ENCODE peak calls at places on chromosome 12, in five cellular contexts. C is lower leg skin, E is astrocyte of the cerebellum, O is pancreas, K is progenitor cell of endocrine pancreas. V is an unnamed sample.

GRCh38 chr12:12445882-12446181 is 89.0 kb downstream of the BORCS5 start:
- DNase-seq in C (no peak), E (no peak), O (no peak), K (no peak), V (no peak)

GRCh38 chr12:96487214-96487613 is 2.2 kb upstream of the CFAP54 start:
- DNase-seq in C (no peak), E (no peak), O (no peak), K (no peak), V (no peak)

GRCh38 chr12:106195638-106196037 is 52.2 kb downstream of the CKAP4 start:
- DNase-seq in C (peak; percentile 74), E (peak; percentile 48), O (peak; percentile 47), K (no peak), V (no peak)

GRCh38 chr12:113241191-113242017 is 20.1 kb downstream of the TPCN1 start:
- DNase-seq in C (no peak), E (no peak), O (peak; percentile 71), K (no peak), V (no peak)

GRCh38 chr12:56631790-56632700 is 1.9 kb upstream of the BAZ2A start:
- DNase-seq in C (peak; percentile 68), E (no peak), O (peak; percentile 68), K (peak; percentile 25), V (peak; percentile 52)

GRCh38 chr12:94571556-94571955 is 78.8 kb downstream of the TMCC3 start:
- DNase-seq in C (no peak), E (peak; percentile 50), O (no peak), K (no peak), V (no peak)

GRCh38 chr12:1565172-1565571 is 29.2 kb downstream of the FBXL14 start:
- DNase-seq in C (no peak), E (no peak), O (no peak), K (no peak), V (no peak)

GRCh38 chr12:27525373-27525772 is 1.4 kb downstream of the PPFIBP1 start:
- DNase-seq in C (no peak), E (no peak), O (no peak), K (no peak), V (no peak)

GRCh38 chr12:105622220-105622619 is 291.7 kb downstream of the C12orf75 start:
- DNase-seq in C (no peak), E (no peak), O (no peak), K (no peak), V (no peak)

GRCh38 chr12:104413330-104413729 is 43.4 kb upstream of the CHST11 start:
- DNase-seq in C (no peak), E (no peak), O (no peak), K (no peak), V (no peak)

GRCh38 chr12:32522322-32523221 is 123.2 kb downstream of the FGD4 start:
- DNase-seq in C (no peak), E (no peak), O (no peak), K (no peak), V (no peak)

GRCh38 chr12:106582661-106583577 is at the start of gene RFX4:
- DNase-seq in C (no peak), E (no peak), O (no peak), K (no peak), V (no peak)

DNA sequence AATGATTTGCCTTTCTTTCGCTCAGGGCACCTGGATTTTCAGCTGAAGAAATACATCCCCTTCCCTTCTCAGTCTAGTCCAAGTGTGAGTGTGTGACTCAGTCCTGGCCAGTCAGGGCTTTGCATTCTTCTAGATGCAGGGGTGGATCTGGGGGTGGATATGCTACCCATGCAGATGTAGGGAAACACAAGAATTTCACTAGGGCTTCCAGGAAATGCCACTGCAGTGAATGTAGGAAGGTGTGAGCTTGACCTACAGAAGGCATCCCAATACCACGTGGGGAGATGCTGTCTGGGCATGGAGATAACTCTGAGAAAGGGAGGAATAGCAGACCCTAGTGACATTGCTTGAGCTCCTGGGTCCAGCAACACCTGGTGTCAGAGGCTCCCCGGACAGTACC is 404.2 kb downstream of the GLT1D1 start:
- DNase-seq in C (no peak), E (no peak), O (no peak), K (no peak), V (no peak)
- TF ChIP-seq CTCF in C (no peak), E (no peak), O (no peak), K (no peak), V (no peak)

DNA sequence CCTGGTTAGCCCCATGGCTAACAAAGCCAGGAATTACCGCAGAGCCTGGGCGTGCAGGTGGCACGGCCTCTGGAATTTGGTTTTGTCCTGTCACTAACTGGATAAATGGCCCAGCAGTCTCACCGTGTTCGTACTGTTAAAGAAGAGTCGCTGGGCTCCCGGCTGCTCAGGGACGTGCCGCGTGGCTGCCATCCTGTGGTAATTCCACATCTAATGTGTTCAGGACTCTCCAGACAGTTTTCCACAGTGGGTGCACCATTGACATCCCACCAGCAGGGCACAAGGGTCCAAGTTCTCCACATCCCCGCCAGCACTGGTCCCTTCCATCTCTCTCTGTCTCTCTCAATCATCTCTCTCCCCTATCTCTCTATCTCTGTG is 19.6 kb downstream of the NOC4L start:
- DNase-seq in C (no peak), E (no peak), O (no peak), K (no peak), V (no peak)
- TF ChIP-seq CTCF in C (no peak), E (peak; percentile 44), O (no peak), K (peak; percentile 48), V (no peak)

GRCh38 chr12:92603741-92604432 is 98.9 kb upstream of the PLEKHG7 start:
- DNase-seq in C (no peak), E (no peak), O (no peak), K (no peak), V (no peak)
- TF ChIP-seq CTCF in C (no peak), E (peak; percentile 13), O (no peak), K (peak; percentile 9), V (no peak)

GRCh38 chr12:49626836-49627235 is 3.5 kb downstream of the PRPF40B start:
- DNase-seq in C (no peak), E (no peak), O (no peak), K (no peak), V (no peak)

GRCh38 chr12:49627752-49628360 is 4.5 kb downstream of the PRPF40B start:
- DNase-seq in C (no peak), E (peak; percentile 42), O (no peak), K (no peak), V (no peak)

GRCh38 chr12:49624919-49625577 is 1.7 kb downstream of the PRPF40B start:
- DNase-seq in C (no peak), E (peak; percentile 27), O (no peak), K (no peak), V (no peak)

GRCh38 chr12:49623142-49623899 is at the start of gene PRPF40B:
- DNase-seq in C (peak; percentile 66), E (peak; percentile 18), O (peak; percentile 85), K (peak; percentile 92), V (peak; percentile 81)

GRCh38 chr12:49626169-49626835 is 2.9 kb downstream of the PRPF40B start:
- DNase-seq in C (no peak), E (no peak), O (no peak), K (no peak), V (no peak)
- TF ChIP-seq CTCF in C (no peak), E (no peak), O (no peak), K (no peak), V (no peak)

GRCh38 chr12:5865397-5865796 is 79.7 kb downstream of the ANO2 start:
- DNase-seq in C (no peak), E (no peak), O (no peak), K (no peak), V (no peak)

GRCh38 chr12:5856692-5857091 is 88.4 kb downstream of the ANO2 start:
- DNase-seq in C (no peak), E (no peak), O (no peak), K (no peak), V (no peak)

GRCh38 chr12:5864913-5865312 is 80.1 kb downstream of the ANO2 start:
- DNase-seq in C (no peak), E (no peak), O (no peak), K (no peak), V (no peak)

DNA sequence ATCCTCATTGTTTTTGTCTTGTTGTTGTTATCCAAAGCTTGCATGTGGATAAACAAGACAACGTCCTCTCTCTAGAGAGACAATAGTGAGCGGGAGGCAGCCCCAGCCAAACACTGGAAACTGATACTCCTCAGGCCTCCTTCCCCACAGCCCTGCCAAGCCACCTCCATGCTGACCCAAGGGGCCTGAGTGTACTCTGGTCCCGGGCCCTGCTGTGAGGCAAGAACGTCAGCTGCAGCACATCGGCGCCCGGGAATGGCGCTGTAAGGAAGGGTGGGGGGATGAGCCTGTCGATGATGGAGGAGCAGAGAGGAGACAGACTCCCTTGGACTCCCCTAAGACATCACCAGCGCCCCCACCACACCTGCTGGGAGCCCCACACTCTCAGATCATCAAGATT is 83.6 kb downstream of the ANO2 start:
- DNase-seq in C (no peak), E (no peak), O (no peak), K (no peak), V (no peak)
- TF ChIP-seq CTCF in C (no peak), E (no peak), O (no peak), K (no peak), V (no peak)